ENCODE peak calls at places on chromosomes 13 and 19, in seven cellular contexts. I, B, F, X, R, C and H are unnamed samples.
A peak's percentile ranks its signal among the peaks of the same experiment; 100 is the strongest.

GRCh38 chr19:16359074-16359473 is 34.4 kb downstream of the KLF2 start:
- DNase-seq in I (no peak), B (no peak), F (no peak), X (no peak), R (no peak), C (no peak), H (no peak)

GRCh38 chr13:106432636-106433035 is 102.8 kb downstream of the EFNB2 start:
- DNase-seq in I (no peak), B (no peak), F (peak; percentile 43), X (no peak), R (no peak), C (no peak), H (peak; percentile 81)

GRCh38 chr13:56670563-56670962 is 470.2 kb upstream of the PRR20A start:
- DNase-seq in I (no peak), B (no peak), F (peak; percentile 5), X (no peak), R (no peak), C (no peak), H (no peak)

GRCh38 chr19:35090160-35090794 is 25.3 kb upstream of the FXYD3 start:
- DNase-seq in I (peak; percentile 68), B (peak; percentile 54), F (peak; percentile 84), X (peak; percentile 53), R (no peak), C (peak; percentile 69), H (peak; percentile 29)

GRCh38 chr13:31880849-31881494 is 141.6 kb downstream of the RXFP2 start:
- DNase-seq in I (no peak), B (no peak), F (no peak), X (no peak), R (no peak), C (no peak), H (no peak)

GRCh38 chr13:50910483-50910805 is 853 bp downstream of the RNASEH2B start:
- DNase-seq in I (peak; percentile 61), B (peak; percentile 29), F (peak; percentile 71), X (peak; percentile 42), R (no peak), C (peak; percentile 63), H (no peak)

GRCh38 chr13:24232474-24232873 is 72.0 kb downstream of the SPATA13 start:
- DNase-seq in I (peak; percentile 52), B (no peak), F (peak; percentile 71), X (no peak), R (no peak), C (no peak), H (no peak)

GRCh38 chr13:109145631-109146030 is 516.2 kb downstream of the MYO16 start:
- DNase-seq in I (no peak), B (peak; percentile 24), F (peak; percentile 65), X (peak; percentile 72), R (no peak), C (peak; percentile 78), H (peak; percentile 27)

DNA sequence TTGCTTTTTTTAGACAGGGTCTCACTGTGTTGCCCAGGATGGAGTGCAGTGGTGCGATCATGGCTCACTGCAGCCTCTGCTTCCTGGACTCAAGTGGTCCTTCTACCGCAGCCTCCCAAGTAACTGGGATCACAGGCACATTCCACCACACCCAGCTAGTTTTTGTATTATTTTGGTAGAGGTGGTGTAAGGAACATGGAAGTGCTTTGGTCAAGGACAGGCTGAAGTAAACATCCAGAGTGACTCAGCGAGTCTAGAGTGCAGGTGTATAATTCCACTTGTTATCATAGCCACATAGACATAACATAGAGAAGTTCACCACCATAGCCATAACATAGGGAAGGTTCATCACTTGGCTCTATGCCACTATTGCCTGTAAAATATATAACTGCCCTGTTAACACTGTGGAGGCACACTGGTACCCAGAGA is 98.6 kb downstream of the RBM26 start:
- DNase-seq in I (no peak), B (no peak), F (no peak), X (peak; percentile 16), R (no peak), C (no peak), H (no peak)
- H2BK5ac ChIP-seq in I (no peak overlapping the region), B (no peak overlapping the region), F (no peak overlapping the region), X (no peak overlapping the region), R (no peak overlapping the region), C (no peak overlapping the region), H (no peak overlapping the region)

GRCh38 chr13:33303885-33304284 is 18.3 kb upstream of the STARD13 start:
- DNase-seq in I (no peak), B (no peak), F (no peak), X (peak; percentile 77), R (no peak), C (peak; percentile 72), H (no peak)

GRCh38 chr13:33296793-33297425 is 11.4 kb upstream of the STARD13 start:
- DNase-seq in I (no peak), B (no peak), F (no peak), X (no peak), R (no peak), C (no peak), H (peak; percentile 11)

DNA sequence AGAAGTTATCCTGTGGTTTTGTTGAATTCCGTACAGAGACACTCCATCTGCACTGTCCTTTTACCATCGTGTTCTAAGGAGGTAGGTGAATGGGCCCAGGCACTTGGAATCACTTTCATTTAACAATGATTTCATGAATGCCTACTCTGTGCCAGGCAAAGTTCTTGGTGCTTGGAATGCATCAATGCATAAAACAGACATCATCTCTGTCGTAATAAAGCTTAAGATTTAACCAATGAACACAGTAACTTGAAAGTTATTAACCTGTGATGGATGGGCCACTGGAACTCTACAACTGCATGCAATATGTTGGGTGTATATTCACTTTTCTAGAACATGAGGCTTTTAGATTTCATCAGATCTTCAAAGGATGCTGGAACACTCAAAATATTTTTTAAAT is 14.1 kb upstream of the STARD13 start:
- DNase-seq in I (no peak), B (no peak), F (no peak), X (no peak), R (no peak), C (no peak), H (no peak)
- H2BK5ac ChIP-seq in I (no peak overlapping the region), B (no peak overlapping the region), F (no peak overlapping the region), X (no peak overlapping the region), R (no peak overlapping the region), C (no peak overlapping the region), H (no peak overlapping the region)

GRCh38 chr19:49953376-49953775 is 7.6 kb downstream of the SIGLEC11 start:
- DNase-seq in I (no peak), B (no peak), F (no peak), X (no peak), R (no peak), C (no peak), H (no peak)

GRCh38 chr19:49952906-49953305 is 8.1 kb downstream of the SIGLEC11 start:
- DNase-seq in I (no peak), B (no peak), F (no peak), X (no peak), R (no peak), C (no peak), H (no peak)

GRCh38 chr19:49954933-49955332 is 6.0 kb downstream of the SIGLEC11 start:
- DNase-seq in I (no peak), B (no peak), F (no peak), X (peak; percentile 16), R (no peak), C (no peak), H (no peak)

GRCh38 chr19:49952475-49952829 is 8.5 kb downstream of the SIGLEC11 start:
- DNase-seq in I (no peak), B (no peak), F (no peak), X (no peak), R (no peak), C (no peak), H (no peak)

DNA sequence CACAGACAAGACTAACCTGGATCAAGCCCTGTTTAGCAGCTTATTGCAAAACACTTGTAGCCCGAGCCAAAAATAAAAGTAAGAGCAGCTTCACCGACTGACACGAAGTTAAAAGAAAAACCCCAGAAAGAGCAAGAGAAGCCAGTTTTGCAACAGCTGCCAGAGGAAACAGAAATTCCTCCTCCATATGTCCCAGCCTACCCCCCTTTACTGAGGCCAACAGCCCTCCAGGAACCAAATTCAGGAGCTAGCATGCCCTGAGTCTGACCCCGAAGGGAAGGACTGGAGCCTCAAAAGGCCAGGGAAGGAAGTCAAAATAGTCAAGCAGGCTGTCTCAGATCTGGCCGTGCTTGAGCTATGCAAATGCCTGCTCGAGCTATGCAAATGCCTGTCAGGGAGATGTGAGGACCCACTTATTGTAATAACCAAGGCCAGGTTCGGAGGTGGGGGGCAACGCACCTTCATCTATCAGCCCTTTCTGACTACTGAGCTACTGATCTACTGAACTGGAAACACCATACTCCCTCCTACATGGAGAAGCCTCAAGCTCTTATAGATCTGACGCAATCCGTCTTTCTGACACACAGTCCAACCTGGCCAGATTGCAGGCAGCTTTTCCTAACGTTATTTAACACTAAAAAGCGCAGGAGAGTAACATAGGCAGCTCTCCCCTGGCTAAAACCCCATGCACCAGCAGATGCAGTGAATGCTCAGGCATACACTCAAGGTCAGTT is 6.7 kb downstream of the SIGLEC11 start:
- DNase-seq in I (no peak), B (no peak), F (no peak), X (peak; percentile 14), R (no peak), C (no peak), H (no peak)
- H2BK5ac ChIP-seq in I (no peak overlapping the region), B (no peak overlapping the region), F (no peak overlapping the region), X (no peak overlapping the region), R (no peak overlapping the region), C (no peak overlapping the region), H (no peak overlapping the region)

GRCh38 chr13:42880241-42880640 is 98.9 kb downstream of the FAM216B start:
- DNase-seq in I (no peak), B (no peak), F (no peak), X (no peak), R (no peak), C (no peak), H (no peak)
- H2BK5ac ChIP-seq in I (no peak overlapping the region), B (no peak overlapping the region), F (no peak overlapping the region), X (no peak overlapping the region), R (peak overlapping the region; percentile 12), C (no peak overlapping the region), H (no peak overlapping the region)

DNA sequence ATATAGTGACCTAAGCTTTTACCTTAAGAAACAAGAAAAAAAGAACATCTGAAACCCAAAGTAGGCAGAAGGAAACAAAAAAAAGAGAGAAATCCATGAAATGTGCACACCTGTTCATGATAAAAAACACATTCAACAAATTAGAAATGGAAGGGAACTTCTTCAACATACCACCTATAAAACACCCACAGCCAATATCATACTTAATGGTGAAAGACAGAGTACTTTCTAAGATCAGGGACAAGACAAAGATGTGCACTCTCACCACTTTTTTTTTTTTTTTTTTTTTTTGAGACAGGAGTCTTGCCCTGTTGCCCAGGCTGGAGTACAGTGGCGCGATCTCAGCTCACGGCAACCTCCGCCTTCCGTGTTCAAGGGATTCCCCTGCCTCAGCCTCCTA is 29.2 kb downstream of the ZNF45 start:
- DNase-seq in I (no peak), B (no peak), F (no peak), X (no peak), R (no peak), C (no peak), H (no peak)
- H2BK5ac ChIP-seq in I (no peak overlapping the region), B (no peak overlapping the region), F (no peak overlapping the region), X (no peak overlapping the region), R (no peak overlapping the region), C (no peak overlapping the region), H (no peak overlapping the region)

GRCh38 chr19:48391100-48392005 is at the start of gene KDELR1:
- DNase-seq in I (peak; percentile 78), B (peak; percentile 74), F (peak; percentile 70), X (peak; percentile 60), R (no peak), C (peak; percentile 79), H (peak; percentile 66)
- H2BK5ac ChIP-seq in I (no peak within 1 kb of the TSS), B (peak within 1 kb of the TSS; percentile 91), F (peak within 1 kb of the TSS; percentile 62), X (peak within 1 kb of the TSS; percentile 88), R (peak within 1 kb of the TSS; percentile 95), C (peak within 1 kb of the TSS; percentile 91), H (peak within 1 kb of the TSS; percentile 92)

GRCh38 chr19:57056972-57057371 is 62.8 kb upstream of the USP29 start:
- DNase-seq in I (no peak), B (no peak), F (no peak), X (peak; percentile 11), R (no peak), C (no peak), H (no peak)
- H2BK5ac ChIP-seq in I (no peak overlapping the region), B (no peak overlapping the region), F (no peak overlapping the region), X (no peak overlapping the region), R (no peak overlapping the region), C (no peak overlapping the region), H (no peak overlapping the region)